ENCODE peak calls at places on chromosomes 4 and X, in five cellular contexts. Y is H1, G is vagina, D is HCT116, O is GM23338. Q is an unnamed sample.

GRCh38 chr4:168710353-168710946 is 213.6 kb downstream of the PALLD start:
- DNase-seq in Y (no peak), D (peak; percentile 29), O (peak; percentile 71), G (no peak), Q (peak; percentile 46)

GRCh38 chr4:637536-637935 is 12.2 kb downstream of the PDE6B start:
- DNase-seq in D (no peak), G (no peak), O (no peak), Y (no peak), Q (no peak)

GRCh38 chrX:1239681-1240142 is 27.3 kb upstream of the CRLF2 start:
- DNase-seq in Y (no peak), O (no peak), D (no peak), G (no peak), Q (peak; percentile 7)

GRCh38 chrX:153970398-153971123 is 1.1 kb downstream of the HCFC1 start:
- DNase-seq in G (no peak), Y (peak; percentile 63), D (no peak), O (peak; percentile 63), Q (no peak)

GRCh38 chr4:11669156-11669555 is 240.5 kb upstream of the HS3ST1 start:
- DNase-seq in Y (no peak), O (no peak), D (no peak), G (no peak), Q (no peak)

GRCh38 chrX:35726176-35726575 is 72.0 kb upstream of the MAGEB16 start:
- DNase-seq in Y (no peak), O (peak; percentile 2), D (no peak), G (no peak), Q (no peak)

GRCh38 chr4:681736-682451 is 7.1 kb downstream of the SLC49A3 start:
- DNase-seq in Y (peak; percentile 76), O (peak; percentile 72), D (no peak), G (no peak), Q (peak; percentile 64)

GRCh38 chr4:185227131-185227551 is 17.7 kb downstream of the SNX25 start:
- DNase-seq in D (no peak), O (peak; percentile 41), G (no peak), Y (peak; percentile 43), Q (no peak)

GRCh38 chrX:154374361-154375155 is at the start of gene FLNA:
- DNase-seq in O (peak; percentile 69), Y (peak; percentile 61), D (no peak), G (no peak), Q (no peak)

GRCh38 chr4:7103031-7103598 is 35.3 kb upstream of the GRPEL1 start:
- DNase-seq in O (peak; percentile 95), Y (peak; percentile 91), G (no peak), D (peak; percentile 60), Q (peak; percentile 86)

GRCh38 chr4:88320174-88320779 is 35.9 kb upstream of the PPM1K start:
- DNase-seq in D (no peak), Y (no peak), G (no peak), O (peak; percentile 1), Q (no peak)

GRCh38 chr4:11605597-11605996 is 176.9 kb upstream of the HS3ST1 start:
- DNase-seq in D (no peak), G (no peak), O (no peak), Y (no peak), Q (no peak)

GRCh38 chr4:181897935-181898334 is 345.3 kb upstream of the TENM3 start:
- DNase-seq in D (no peak), O (no peak), Y (no peak), G (no peak), Q (no peak)

GRCh38 chr4:39812500-39812899 is 114.6 kb downstream of the UBE2K start:
- DNase-seq in O (no peak), D (no peak), G (no peak), Y (no peak), Q (no peak)

GRCh38 chrX:56248492-56248891 is 16.3 kb downstream of the KLF8 start:
- DNase-seq in G (no peak), Y (peak; percentile 49), D (peak; percentile 21), O (peak; percentile 64), Q (peak; percentile 26)

GRCh38 chr4:140789752-140790151 is 33.6 kb upstream of the TBC1D9 start:
- DNase-seq in O (no peak), Y (no peak), G (no peak), D (no peak), Q (no peak)

GRCh38 chr4:81166431-81166830 is 48.6 kb downstream of the PRKG2 start:
- DNase-seq in D (no peak), Y (no peak), G (no peak), O (no peak), Q (no peak)

GRCh38 chrX:4805559-4805958 is 1092.1 kb upstream of the PRKX start:
- DNase-seq in G (no peak), Y (no peak), O (no peak), D (no peak), Q (no peak)
- TF ChIP-seq POLR2AphosphoS5 in G (no peak), Y (no peak), O (no peak), D (no peak), Q (no peak)

GRCh38 chr4:8545439-8545765 is 34.8 kb upstream of the GPR78 start:
- DNase-seq in Y (no peak), G (no peak), D (no peak), O (no peak), Q (no peak)

GRCh38 chr4:8547912-8548730 is 32.1 kb upstream of the GPR78 start:
- DNase-seq in G (no peak), O (no peak), Y (no peak), D (no peak), Q (no peak)

GRCh38 chr4:8547108-8547911 is 32.9 kb upstream of the GPR78 start:
- DNase-seq in Y (peak; percentile 69), O (peak; percentile 91), G (no peak), D (peak; percentile 56), Q (no peak)

GRCh38 chr4:8544741-8545438 is 35.3 kb upstream of the GPR78 start:
- DNase-seq in O (no peak), Y (no peak), G (no peak), D (no peak), Q (no peak)

DNA sequence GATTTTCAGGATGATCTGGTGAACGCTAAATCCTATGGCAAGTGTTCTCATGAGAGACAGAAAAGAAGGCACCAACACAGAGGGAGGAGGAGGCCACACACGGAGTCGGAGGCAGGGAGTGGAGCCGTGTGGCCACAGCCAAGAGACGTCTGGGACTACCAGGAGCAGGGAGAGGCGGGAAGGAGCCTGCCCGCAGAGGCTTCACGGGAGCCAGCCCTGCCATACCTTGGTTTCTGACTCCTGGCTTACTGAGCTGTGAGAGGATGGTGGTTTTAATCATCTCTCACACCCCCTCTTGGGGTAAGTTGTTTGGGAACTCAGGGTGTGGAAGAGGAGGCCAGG is 33.5 kb upstream of the GPR78 start:
- DNase-seq in Y (no peak), O (no peak), G (no peak), D (no peak), Q (no peak)
- H3K27ac ChIP-seq in Y (no peak overlapping the region), O (no peak overlapping the region), G (no peak overlapping the region), D (no peak overlapping the region), Q (no peak overlapping the region)

GRCh38 chr4:110638347-110638746 is 15.5 kb upstream of the PITX2 start:
- DNase-seq in O (peak; percentile 1), G (no peak), D (no peak), Y (no peak), Q (no peak)

GRCh38 chr4:110636231-110636676 is 13.4 kb upstream of the PITX2 start:
- DNase-seq in Y (no peak), D (peak; percentile 23), O (peak; percentile 81), G (no peak), Q (no peak)

GRCh38 chr4:110637408-110638131 is 14.7 kb upstream of the PITX2 start:
- DNase-seq in Y (peak; percentile 75), O (peak; percentile 75), G (no peak), D (no peak), Q (no peak)

GRCh38 chr4:110635155-110635479 is 12.2 kb upstream of the PITX2 start:
- DNase-seq in D (no peak), O (no peak), Y (no peak), G (no peak), Q (no peak)

GRCh38 chr4:110636677-110637407 is 14.0 kb upstream of the PITX2 start:
- DNase-seq in G (no peak), D (peak; percentile 57), O (peak; percentile 83), Y (peak; percentile 89), Q (no peak)
- H3K4me3 ChIP-seq in G (peak overlapping the region; percentile 28), D (peak overlapping the region; percentile 91), O (peak overlapping the region; percentile 96), Y (peak overlapping the region; percentile 67), Q (peak overlapping the region; percentile 7)

GRCh38 chr4:151105454-151106032 is 6.1 kb downstream of the RPS3A start:
- DNase-seq in O (no peak), Y (no peak), G (no peak), D (no peak), Q (no peak)
- TF ChIP-seq POLR2AphosphoS5 in O (peak; percentile 77), Y (peak; percentile 91), G (no peak), D (peak; percentile 83), Q (no peak)

GRCh38 chr4:75992462-75992861 is 1.7 kb upstream of the SDAD1 start:
- DNase-seq in G (no peak), D (no peak), Y (no peak), O (no peak), Q (no peak)
- H3K27ac ChIP-seq in G (no peak overlapping the region), D (no peak overlapping the region), Y (no peak overlapping the region), O (no peak overlapping the region), Q (no peak overlapping the region)

GRCh38 chr4:30718889-30719252 is 1.3 kb upstream of the PCDH7 start:
- DNase-seq in G (no peak), O (peak; percentile 48), Y (no peak), D (no peak), Q (no peak)
- H3K4me3 ChIP-seq in G (peak overlapping the region; percentile 58), O (peak overlapping the region; percentile 96), Y (peak overlapping the region; percentile 86), D (no peak overlapping the region), Q (peak overlapping the region; percentile 45)

DNA sequence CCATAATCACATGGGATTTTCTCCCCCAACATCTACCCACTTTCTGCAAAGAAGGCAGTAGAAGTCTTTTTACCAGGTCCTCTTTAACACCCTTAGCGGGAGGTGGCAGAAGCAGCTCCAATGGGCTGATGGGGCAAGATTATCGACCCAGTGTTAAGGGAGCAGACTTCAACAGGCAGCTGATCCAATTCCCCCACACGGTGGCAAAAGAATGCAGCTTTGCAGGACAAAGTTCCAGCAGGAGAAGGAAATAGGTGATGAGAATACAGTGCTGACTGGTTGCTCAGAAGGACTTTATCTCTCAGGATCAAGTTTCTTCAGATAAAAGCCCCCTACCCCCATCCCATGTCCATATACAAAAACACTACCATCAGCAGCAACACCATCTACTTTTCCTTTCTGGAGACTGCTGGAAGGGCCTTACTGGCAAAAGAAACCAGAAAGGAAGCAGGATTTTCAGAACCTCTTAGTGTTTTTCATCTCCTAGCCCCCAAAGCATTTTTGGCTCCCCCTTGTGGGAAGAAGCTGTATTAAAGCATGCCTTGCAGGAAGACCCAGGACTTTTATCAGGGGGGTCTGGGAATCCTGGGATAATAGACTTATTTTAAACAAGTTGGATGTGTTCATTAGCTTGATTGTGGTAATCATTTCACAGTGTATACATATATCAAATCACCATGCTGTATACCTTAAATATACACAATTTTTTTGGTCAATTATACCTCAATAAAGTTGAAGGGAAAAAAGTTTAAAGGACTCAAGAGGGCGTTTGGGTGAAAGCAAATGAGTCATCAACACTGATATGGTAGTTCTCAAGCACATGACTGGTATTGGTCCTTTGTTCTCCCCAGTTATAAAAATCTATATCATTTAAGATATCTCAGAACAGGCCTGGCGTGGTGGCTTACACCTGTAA is 146.4 kb downstream of the GPC3 start:
- DNase-seq in G (no peak), Y (peak; percentile 66), O (peak; percentile 76), D (peak; percentile 3), Q (no peak)
- TF ChIP-seq POLR2AphosphoS5 in G (no peak), Y (no peak), O (no peak), D (no peak), Q (no peak)

DNA sequence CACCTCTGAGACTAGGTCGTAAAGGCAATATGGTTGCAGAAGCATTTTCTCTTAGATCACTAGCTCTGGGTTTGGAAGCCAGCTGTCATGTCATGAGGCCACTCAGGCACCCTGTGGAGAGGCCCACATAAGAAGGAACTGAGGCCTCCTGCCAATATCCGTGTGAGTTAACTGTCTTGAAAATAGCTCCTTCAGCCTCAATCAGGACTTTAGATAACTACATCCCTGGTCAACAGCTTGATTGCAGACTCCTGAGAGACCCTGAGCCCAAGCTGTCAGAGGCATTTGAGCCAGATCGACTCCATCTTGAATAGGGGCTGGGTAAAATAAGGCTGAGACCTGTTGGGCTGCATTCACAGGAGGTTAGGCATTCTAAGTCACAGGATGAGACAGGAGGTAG is 15.1 kb upstream of the REPS2 start:
- DNase-seq in O (peak; percentile 19), G (no peak), Y (no peak), D (no peak), Q (no peak)
- H3K27ac ChIP-seq in O (no peak overlapping the region), G (no peak overlapping the region), Y (no peak overlapping the region), D (no peak overlapping the region), Q (no peak overlapping the region)